ENCODE peak calls at places on chromosome 12, in nine cellular contexts. One of them, this sample, is unnamed.

GRCh38 chr12:121946313-121947025 is 28.1 kb downstream of the CFAP251 start:
- DNase-seq in NCI-H2029 treated with DMSO at 0.1 percent for 48 hours: no peak
- DNase-seq in stromal cell of bone marrow: no peak
- DNase-seq in HFF-Myc: no peak
- DNase-seq in GM12878: no peak
- DNase-seq in A172: no peak
- DNase-seq in cardiac muscle cell: no peak
- DNase-seq in Kasumi-1: no peak
- DNase-seq in lower leg skin: no peak
- DNase-seq in this sample: no peak

GRCh38 chr12:104201238-104202001 is 14.2 kb upstream of the TXNRD1 start:
- DNase-seq in NCI-H2029 treated with DMSO at 0.1 percent for 48 hours: peak; percentile 43
- DNase-seq in stromal cell of bone marrow: no peak
- DNase-seq in HFF-Myc: no peak
- DNase-seq in GM12878: peak; percentile 35
- DNase-seq in A172: peak; percentile 60
- DNase-seq in cardiac muscle cell: peak; percentile 83
- DNase-seq in Kasumi-1: peak; percentile 74
- DNase-seq in lower leg skin: no peak
- DNase-seq in this sample: peak; percentile 61

GRCh38 chr12:56434828-56435227 is 14.4 kb downstream of the TIMELESS start:
- DNase-seq in NCI-H2029 treated with DMSO at 0.1 percent for 48 hours: no peak
- DNase-seq in stromal cell of bone marrow: no peak
- DNase-seq in HFF-Myc: no peak
- DNase-seq in GM12878: no peak
- DNase-seq in A172: no peak
- DNase-seq in cardiac muscle cell: no peak
- DNase-seq in Kasumi-1: no peak
- DNase-seq in lower leg skin: no peak
- DNase-seq in this sample: no peak

GRCh38 chr12:92992041-92992440 is 62.9 kb upstream of the EEA1 start:
- DNase-seq in NCI-H2029 treated with DMSO at 0.1 percent for 48 hours: no peak
- DNase-seq in stromal cell of bone marrow: no peak
- DNase-seq in HFF-Myc: no peak
- DNase-seq in GM12878: no peak
- DNase-seq in A172: no peak
- DNase-seq in cardiac muscle cell: no peak
- DNase-seq in Kasumi-1: no peak
- DNase-seq in lower leg skin: no peak
- DNase-seq in this sample: no peak

GRCh38 chr12:77328326-77328725 is 263.0 kb upstream of the E2F7 start:
- DNase-seq in NCI-H2029 treated with DMSO at 0.1 percent for 48 hours: no peak
- DNase-seq in stromal cell of bone marrow: no peak
- DNase-seq in HFF-Myc: no peak
- DNase-seq in GM12878: no peak
- DNase-seq in A172: no peak
- DNase-seq in cardiac muscle cell: no peak
- DNase-seq in Kasumi-1: no peak
- DNase-seq in lower leg skin: no peak
- DNase-seq in this sample: no peak

GRCh38 chr12:52079576-52080402 is at the start of gene SMIM41:
- DNase-seq in NCI-H2029 treated with DMSO at 0.1 percent for 48 hours: no peak
- DNase-seq in stromal cell of bone marrow: no peak
- DNase-seq in HFF-Myc: no peak
- DNase-seq in GM12878: no peak
- DNase-seq in A172: no peak
- DNase-seq in cardiac muscle cell: no peak
- DNase-seq in Kasumi-1: no peak
- DNase-seq in lower leg skin: peak; percentile 83
- DNase-seq in this sample: peak; percentile 72

GRCh38 chr12:69383074-69383473 is 23.5 kb downstream of the YEATS4 start:
- DNase-seq in NCI-H2029 treated with DMSO at 0.1 percent for 48 hours: no peak
- DNase-seq in stromal cell of bone marrow: no peak
- DNase-seq in HFF-Myc: no peak
- DNase-seq in GM12878: no peak
- DNase-seq in A172: no peak
- DNase-seq in cardiac muscle cell: no peak
- DNase-seq in Kasumi-1: no peak
- DNase-seq in lower leg skin: no peak
- DNase-seq in this sample: no peak

GRCh38 chr12:127284021-127284420 is 982.9 kb upstream of the TMEM132C start:
- DNase-seq in NCI-H2029 treated with DMSO at 0.1 percent for 48 hours: no peak
- DNase-seq in stromal cell of bone marrow: peak; percentile 77
- DNase-seq in HFF-Myc: no peak
- DNase-seq in GM12878: no peak
- DNase-seq in A172: no peak
- DNase-seq in cardiac muscle cell: peak; percentile 6
- DNase-seq in Kasumi-1: no peak
- DNase-seq in lower leg skin: peak; percentile 52
- DNase-seq in this sample: no peak

GRCh38 chr12:115942346-115942745 is 335.1 kb downstream of the MED13L start:
- DNase-seq in NCI-H2029 treated with DMSO at 0.1 percent for 48 hours: no peak
- DNase-seq in stromal cell of bone marrow: no peak
- DNase-seq in HFF-Myc: no peak
- DNase-seq in GM12878: no peak
- DNase-seq in A172: no peak
- DNase-seq in cardiac muscle cell: no peak
- DNase-seq in Kasumi-1: no peak
- DNase-seq in lower leg skin: no peak
- DNase-seq in this sample: no peak

GRCh38 chr12:50984899-50985298 is 32.6 kb downstream of the HIGD1C start:
- DNase-seq in NCI-H2029 treated with DMSO at 0.1 percent for 48 hours: no peak
- DNase-seq in stromal cell of bone marrow: no peak
- DNase-seq in HFF-Myc: no peak
- DNase-seq in GM12878: no peak
- DNase-seq in A172: no peak
- DNase-seq in cardiac muscle cell: peak; percentile 22
- DNase-seq in Kasumi-1: no peak
- DNase-seq in lower leg skin: no peak
- DNase-seq in this sample: no peak

GRCh38 chr12:120197542-120197887 is 3.0 kb upstream of the GCN1 start:
- DNase-seq in NCI-H2029 treated with DMSO at 0.1 percent for 48 hours: no peak
- DNase-seq in stromal cell of bone marrow: no peak
- DNase-seq in HFF-Myc: no peak
- DNase-seq in GM12878: no peak
- DNase-seq in A172: no peak
- DNase-seq in cardiac muscle cell: no peak
- DNase-seq in Kasumi-1: no peak
- DNase-seq in lower leg skin: no peak
- DNase-seq in this sample: no peak

GRCh38 chr12:85996280-85996679 is 122.2 kb downstream of the NTS start:
- DNase-seq in NCI-H2029 treated with DMSO at 0.1 percent for 48 hours: no peak
- DNase-seq in stromal cell of bone marrow: no peak
- DNase-seq in HFF-Myc: no peak
- DNase-seq in GM12878: no peak
- DNase-seq in A172: peak; percentile 10
- DNase-seq in cardiac muscle cell: peak; percentile 41
- DNase-seq in Kasumi-1: no peak
- DNase-seq in lower leg skin: no peak
- DNase-seq in this sample: no peak

GRCh38 chr12:127162902-127163301 is 1104.1 kb upstream of the TMEM132C start:
- DNase-seq in NCI-H2029 treated with DMSO at 0.1 percent for 48 hours: no peak
- DNase-seq in stromal cell of bone marrow: peak; percentile 71
- DNase-seq in HFF-Myc: peak; percentile 52
- DNase-seq in GM12878: peak; percentile 16
- DNase-seq in A172: peak; percentile 73
- DNase-seq in cardiac muscle cell: peak; percentile 14
- DNase-seq in Kasumi-1: no peak
- DNase-seq in lower leg skin: no peak
- DNase-seq in this sample: no peak

GRCh38 chr12:116713529-116713928 is 24.3 kb downstream of the SPRING1 start:
- DNase-seq in NCI-H2029 treated with DMSO at 0.1 percent for 48 hours: no peak
- DNase-seq in stromal cell of bone marrow: no peak
- DNase-seq in HFF-Myc: no peak
- DNase-seq in GM12878: no peak
- DNase-seq in A172: no peak
- DNase-seq in cardiac muscle cell: no peak
- DNase-seq in Kasumi-1: no peak
- DNase-seq in lower leg skin: no peak
- DNase-seq in this sample: no peak

This sample was measured in retina.